ENCODE peak calls at places on chromosomes 11 and 22, in seven cellular contexts. W is K562, V is H1, R is HCT116, U is GM12878, H is SK-N-SH, Y is HepG2. G is an unnamed sample.

GRCh38 chr22:43262990-43263644 is 76.2 kb upstream of the TTLL12 start:
- DNase-seq in W (peak; percentile 50), V (no peak), R (no peak), U (peak; percentile 12), H (no peak), Y (peak; percentile 85), G (no peak)

GRCh38 chr11:92540113-92540512 is 315.5 kb downstream of the FAT3 start:
- DNase-seq in W (no peak), V (no peak), R (no peak), U (no peak), H (no peak), Y (no peak), G (no peak)

GRCh38 chr11:85682330-85683305 is 3.4 kb downstream of the CCDC89 start:
- DNase-seq in W (peak; percentile 15), V (no peak), R (no peak), U (no peak), H (peak; percentile 81), Y (no peak), G (no peak)

GRCh38 chr11:69499216-69499945 is 17.9 kb downstream of the LINC01488 start:
- DNase-seq in W (no peak), V (no peak), R (no peak), U (no peak), H (peak; percentile 22), Y (no peak), G (no peak)

GRCh38 chr11:69840371-69841169 is 21.4 kb upstream of the FGF3 start:
- DNase-seq in W (no peak), V (no peak), R (peak; percentile 76), U (no peak), H (no peak), Y (no peak), G (no peak)

GRCh38 chr11:87020764-87021365 is 16.9 kb upstream of the TMEM135 start:
- DNase-seq in W (no peak), V (no peak), R (no peak), U (no peak), H (no peak), Y (no peak), G (no peak)

GRCh38 chr11:3622521-3622920 is 19.3 kb downstream of the ART5 start:
- DNase-seq in W (no peak), V (no peak), R (no peak), U (no peak), H (no peak), Y (no peak), G (no peak)

GRCh38 chr22:20002661-20003060 is 14.0 kb downstream of the ARVCF start:
- DNase-seq in W (no peak), V (no peak), R (no peak), U (no peak), H (no peak), Y (no peak), G (no peak)

GRCh38 chr11:29634248-29634647 is 382.6 kb downstream of the KCNA4 start:
- DNase-seq in W (no peak), V (no peak), R (no peak), U (no peak), H (no peak), Y (no peak), G (no peak)

GRCh38 chr22:36727110-36727509 is 23.6 kb upstream of the CACNG2 start:
- DNase-seq in W (no peak), V (no peak), R (no peak), U (no peak), H (no peak), Y (no peak), G (no peak)

GRCh38 chr11:68044898-68045351 is 6.1 kb downstream of the TCIRG1 start:
- DNase-seq in W (no peak), V (no peak), R (no peak), U (no peak), H (peak; percentile 31), Y (no peak), G (no peak)

GRCh38 chr11:105100206-105100605 is 39.4 kb downstream of the CARD18 start:
- DNase-seq in W (no peak), V (no peak), R (no peak), U (no peak), H (no peak), Y (no peak), G (no peak)

GRCh38 chr11:67409781-67410368 is 5.6 kb upstream of the CARNS1 start:
- DNase-seq in W (no peak), V (peak; percentile 56), R (peak; percentile 33), U (no peak), H (no peak), Y (peak; percentile 61), G (peak; percentile 78)

GRCh38 chr22:45291061-45291930 is 6.5 kb downstream of the UPK3A start:
- DNase-seq in W (no peak), V (no peak), R (no peak), U (no peak), H (no peak), Y (no peak), G (no peak)

GRCh38 chr22:30286813-30287625 is 2.3 kb downstream of the CASTOR1 start:
- DNase-seq in W (peak; percentile 78), V (peak; percentile 67), R (no peak), U (no peak), H (peak; percentile 85), Y (peak; percentile 45), G (peak; percentile 55)

GRCh38 chr22:46367707-46368191 is 32.2 kb downstream of the TRMU start:
- DNase-seq in W (peak; percentile 64), V (peak; percentile 61), R (peak; percentile 29), U (no peak), H (peak; percentile 87), Y (peak; percentile 44), G (peak; percentile 77)

GRCh38 chr11:789951-790350 is at the start of gene CEND1:
- DNase-seq in W (peak; percentile 72), V (no peak), R (no peak), U (no peak), H (peak; percentile 95), Y (no peak), G (peak; percentile 55)

GRCh38 chr22:38872831-38873248 is 824 bp upstream of the CBX6 start:
- DNase-seq in W (peak; percentile 70), V (no peak), R (no peak), U (no peak), H (peak; percentile 75), Y (no peak), G (peak; percentile 26)

DNA sequence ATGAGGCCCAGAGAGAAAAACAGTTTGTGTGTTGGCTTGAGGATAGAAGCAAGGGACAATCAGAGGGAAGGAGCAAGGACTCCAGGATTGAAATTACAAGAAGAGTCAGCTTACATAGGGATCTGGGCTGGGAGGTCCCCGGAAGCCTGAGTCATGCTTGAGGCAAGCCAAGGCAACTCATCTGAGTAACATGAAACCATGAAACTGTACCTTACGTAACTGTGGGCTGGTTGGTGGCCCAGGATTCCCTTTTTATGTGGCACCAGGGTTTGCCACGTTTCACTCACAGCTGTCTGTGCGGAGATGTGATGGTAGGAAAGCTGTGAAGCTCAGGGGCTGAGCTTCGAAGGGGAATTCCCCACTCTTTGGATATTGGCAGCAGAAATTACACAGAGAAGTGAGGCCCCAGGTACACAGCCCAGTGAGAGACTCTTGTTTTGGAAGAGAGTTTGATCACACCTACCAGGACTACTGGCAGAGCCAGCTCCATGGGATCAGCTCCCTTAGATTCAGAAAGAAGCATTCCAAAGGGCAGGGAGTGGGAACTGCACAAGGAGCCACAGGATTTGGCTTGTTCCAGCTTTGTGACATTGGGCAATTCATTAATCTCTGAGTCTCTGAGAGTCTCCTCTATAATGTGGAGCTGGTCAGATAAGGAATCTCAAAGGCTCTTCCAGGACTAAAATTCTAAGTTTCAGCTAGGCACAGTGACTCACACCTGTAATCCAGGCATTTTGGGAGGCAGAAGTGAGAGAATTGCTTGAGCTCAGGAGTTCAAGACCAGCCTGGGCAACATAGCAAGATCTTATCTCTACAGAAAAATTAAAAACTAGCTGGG is 7.8 kb downstream of the SLC5A1 start:
- DNase-seq in W (peak; percentile 46), V (no peak), R (peak; percentile 95), U (peak; percentile 63), H (no peak), Y (peak; percentile 20), G (no peak)
- TF ChIP-seq JUND in W (peak; percentile 63), V (no peak), R (peak; percentile 90), U (no peak), H (peak; percentile 61), Y (no peak), G (no peak)

DNA sequence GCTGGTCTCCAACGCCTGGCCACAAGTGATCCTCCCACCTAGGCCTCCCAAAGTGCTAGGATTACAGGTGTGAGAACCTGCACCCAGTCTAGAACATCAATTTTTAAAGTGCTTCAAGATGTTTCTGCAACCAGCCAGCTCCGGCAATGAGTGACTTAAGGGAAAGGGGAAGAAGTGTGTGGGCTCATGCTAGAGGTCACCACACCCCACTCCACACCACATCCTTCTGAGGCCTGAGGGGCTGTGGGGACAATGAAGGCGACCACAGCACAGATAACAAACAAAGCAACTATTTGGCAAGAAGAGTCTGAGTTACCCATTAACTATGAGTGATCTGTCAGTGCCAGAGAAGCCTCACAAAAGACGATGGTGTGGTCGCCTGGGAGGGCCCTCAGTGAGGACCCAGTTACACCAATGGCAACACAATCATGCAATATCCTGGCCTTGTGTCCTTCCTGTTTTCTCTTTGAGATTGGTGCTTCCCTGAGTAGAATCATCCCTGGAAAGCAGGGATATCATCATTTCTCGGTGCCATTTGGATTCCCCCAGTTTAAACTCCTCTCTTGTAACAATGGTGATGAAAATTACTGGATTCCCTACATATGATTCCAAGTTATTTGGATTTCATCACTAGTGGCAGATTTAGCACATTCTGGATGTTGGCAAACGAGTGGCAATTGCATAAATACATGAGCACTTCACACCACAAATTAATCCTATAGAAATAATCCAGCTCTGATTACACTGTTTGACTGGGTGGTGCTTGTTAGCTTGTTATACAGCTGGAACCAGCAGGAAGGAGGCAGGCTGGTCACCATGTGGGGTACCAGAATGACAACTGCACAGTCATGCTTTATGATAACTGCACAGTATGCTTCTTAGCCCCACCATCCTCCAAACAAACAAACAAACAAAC is 18.4 kb downstream of the ABTB2 start:
- DNase-seq in W (no peak), V (no peak), R (no peak), U (peak; percentile 23), H (no peak), Y (peak; percentile 94), G (no peak)
- TF ChIP-seq JUND in W (no peak), V (no peak), R (no peak), U (no peak), H (no peak), Y (no peak), G (no peak)

GRCh38 chr11:9091044-9091936 is at the start of gene SCUBE2:
- DNase-seq in W (no peak), V (no peak), R (no peak), U (no peak), H (peak; percentile 86), Y (no peak), G (peak; percentile 38)

GRCh38 chr11:9089636-9090035 is 1.8 kb downstream of the SCUBE2 start:
- DNase-seq in W (no peak), V (no peak), R (no peak), U (no peak), H (peak; percentile 59), Y (no peak), G (no peak)

GRCh38 chr11:9090488-9091043 is 833 bp downstream of the SCUBE2 start:
- DNase-seq in W (no peak), V (no peak), R (no peak), U (no peak), H (peak; percentile 52), Y (no peak), G (no peak)

GRCh38 chr11:9092085-9092484 is 686 bp upstream of the SCUBE2 start:
- DNase-seq in W (no peak), V (no peak), R (no peak), U (no peak), H (no peak), Y (no peak), G (no peak)

GRCh38 chr11:9089061-9089460 is 2.3 kb downstream of the SCUBE2 start:
- DNase-seq in W (no peak), V (no peak), R (no peak), U (no peak), H (no peak), Y (no peak), G (peak; percentile 57)
- TF ChIP-seq JUND in W (no peak), V (no peak), R (no peak), U (no peak), H (no peak), Y (no peak), G (no peak)

GRCh38 chr11:65498042-65498726 is 661 bp upstream of the MALAT1 start:
- DNase-seq in W (peak; percentile 79), V (no peak), R (no peak), U (peak; percentile 53), H (no peak), Y (no peak), G (peak; percentile 89)
- TF ChIP-seq JUND in W (peak; percentile 31), V (no peak), R (no peak), U (no peak), H (no peak), Y (no peak), G (no peak)